ENCODE peak calls at places on chromosomes 3 and 15, in eight cellular contexts. R is GM10248, Q is AG04449, V is skeletal muscle cell, Y is ureter, Z is hypothalamus, L is heart left ventricle, I is LHCN-M2. U is an unnamed sample.
A peak's percentile ranks its signal among the peaks of the same experiment; 100 is the strongest.

GRCh38 chr3:52121459-52121795 is 32.8 kb downstream of the POC1A start:
- DNase-seq in L (peak; percentile 75), R (peak; percentile 58), Y (no peak), V (no peak), Z (no peak), I (no peak), Q (no peak), U (no peak)

GRCh38 chr3:136840252-136840651 is 21.3 kb downstream of the SLC35G2 start:
- DNase-seq in Q (no peak), I (no peak), V (no peak), L (no peak), R (no peak), Z (no peak), Y (no peak), U (no peak)

GRCh38 chr15:57655087-57655486 is 51.4 kb upstream of the POLR2M start:
- DNase-seq in R (no peak), Q (no peak), Z (no peak), L (no peak), I (no peak), V (no peak), Y (no peak), U (no peak)

GRCh38 chr15:80709542-80709941 is 14.4 kb downstream of the ABHD17C start:
- DNase-seq in V (no peak), R (no peak), Q (no peak), I (no peak), L (no peak), Y (no peak), Z (no peak), U (no peak)

GRCh38 chr15:41829959-41830646 is 2.2 kb downstream of the JMJD7 start:
- DNase-seq in Z (no peak), L (no peak), Y (no peak), Q (no peak), R (no peak), I (no peak), V (no peak), U (no peak)

GRCh38 chr15:60804986-60805949 is 326.3 kb upstream of the ICE2 start:
- DNase-seq in V (peak; percentile 56), I (peak; percentile 96), Z (no peak), L (no peak), Q (no peak), Y (no peak), R (no peak), U (no peak)

GRCh38 chr3:125141596-125142417 is 70.7 kb downstream of the SLC12A8 start:
- DNase-seq in L (peak; percentile 89), R (peak; percentile 81), Q (no peak), Y (peak; percentile 77), Z (no peak), V (no peak), I (no peak), U (peak; percentile 77)

GRCh38 chr3:194577985-194578905 is 55.0 kb downstream of the TMEM44 start:
- DNase-seq in Z (no peak), Q (peak; percentile 71), R (no peak), I (peak; percentile 90), V (peak; percentile 88), L (peak; percentile 75), Y (no peak), U (no peak)

GRCh38 chr15:69795601-69796000 is 302.1 kb downstream of the TLE3 start:
- DNase-seq in I (no peak), R (no peak), L (no peak), Q (no peak), V (no peak), Y (no peak), Z (no peak), U (no peak)

GRCh38 chr3:130516645-130517512 is at the start of gene COL6A6:
- DNase-seq in Y (no peak), Z (no peak), V (no peak), Q (no peak), I (no peak), R (no peak), L (no peak), U (peak; percentile 31)

GRCh38 chr3:110752307-110752706 is 319.3 kb upstream of the NECTIN3 start:
- DNase-seq in I (no peak), V (no peak), Z (no peak), R (no peak), Y (no peak), L (no peak), Q (no peak), U (no peak)

GRCh38 chr15:63969652-63970421 is 76.4 kb downstream of the DAPK2 start:
- DNase-seq in Y (no peak), Q (no peak), L (no peak), R (no peak), V (no peak), Z (no peak), I (no peak), U (no peak)

GRCh38 chr3:172367205-172368105 is 80.8 kb downstream of the GHSR start:
- DNase-seq in I (peak; percentile 57), Z (no peak), Y (no peak), R (no peak), Q (no peak), V (peak; percentile 13), L (no peak), U (peak; percentile 38)

GRCh38 chr15:74261685-74262084 is 25.6 kb downstream of the CCDC33 start:
- DNase-seq in Z (no peak), Q (no peak), I (no peak), Y (no peak), V (no peak), R (no peak), L (no peak), U (no peak)

GRCh38 chr3:76040946-76041345 is 255.6 kb upstream of the ZNF717 start:
- DNase-seq in Z (no peak), L (no peak), V (no peak), Q (no peak), I (peak; percentile 24), Y (no peak), R (no peak), U (no peak)

U was measured in SK-N-SH.